ENCODE peak calls at places on chromosomes 11 and 22, in four cellular contexts. W is GM23338, A is stomach, L is RWPE1. O is an unnamed sample.

GRCh38 chr22:49827307-49827852 is 293 bp downstream of the BRD1 start:
- DNase-seq in W (no peak), A (no peak), L (no peak), O (no peak)

GRCh38 chr11:74019860-74020259 is 11.0 kb upstream of the UCP3 start:
- DNase-seq in W (no peak), A (no peak), L (no peak), O (no peak)

GRCh38 chr22:24706050-24706449 is 68.5 kb downstream of the PIWIL3 start:
- DNase-seq in W (peak; percentile 81), A (no peak), L (no peak), O (no peak)

GRCh38 chr11:119680899-119681370 is 48.1 kb downstream of the NECTIN1 start:
- DNase-seq in W (no peak), A (peak; percentile 66), L (no peak), O (no peak)

GRCh38 chr11:127191689-127192088 is 191.1 kb upstream of the KIRREL3 start:
- DNase-seq in W (no peak), A (no peak), L (no peak), O (no peak)

GRCh38 chr22:24006207-24006913 is 1.1 kb upstream of the GSTT4 start:
- DNase-seq in W (no peak), A (no peak), L (no peak), O (no peak)

GRCh38 chr22:37784829-37785495 is 22.8 kb upstream of the GCAT start:
- DNase-seq in W (no peak), A (peak; percentile 75), L (no peak), O (no peak)

GRCh38 chr22:36562261-36562835 is 33.4 kb upstream of the EIF3D start:
- DNase-seq in W (no peak), A (peak; percentile 38), L (peak; percentile 48), O (no peak)

GRCh38 chr22:49297286-49297870 is 530.3 kb downstream of the BRD1 start:
- DNase-seq in W (no peak), A (peak; percentile 10), L (no peak), O (no peak)

GRCh38 chr11:100578966-100579365 is 108.1 kb upstream of the ARHGAP42 start:
- DNase-seq in W (peak; percentile 51), A (no peak), L (no peak), O (no peak)

GRCh38 chr11:19996591-19996990 is 163.7 kb downstream of the DBX1 start:
- DNase-seq in W (no peak), A (no peak), L (no peak), O (no peak)

GRCh38 chr11:124746621-124747243 is 5.3 kb downstream of the VSIG2 start:
- DNase-seq in W (peak; percentile 94), A (peak; percentile 93), L (peak; percentile 94), O (peak; percentile 80)

GRCh38 chr11:68022531-68022930 is 8.0 kb upstream of the NDUFS8 start:
- DNase-seq in W (no peak), A (no peak), L (no peak), O (no peak)

GRCh38 chr11:78045851-78046485 is 17.7 kb upstream of the THRSP start:
- DNase-seq in W (peak; percentile 74), A (peak; percentile 89), L (peak; percentile 78), O (peak; percentile 87)

GRCh38 chr22:37088108-37088605 is 21.4 kb downstream of the TMPRSS6 start:
- DNase-seq in W (no peak), A (no peak), L (no peak), O (no peak)

GRCh38 chr11:47154738-47155570 is 21.7 kb downstream of the ARFGAP2 start:
- DNase-seq in W (no peak), A (no peak), L (no peak), O (no peak)

GRCh38 chr11:63250162-63251050 is 7.0 kb upstream of the SLC22A25 start:
- DNase-seq in W (no peak), A (no peak), L (no peak), O (no peak)

GRCh38 chr22:49608228-49608627 is 219.4 kb downstream of the BRD1 start:
- DNase-seq in W (no peak), A (no peak), L (no peak), O (no peak)

GRCh38 chr11:124294697-124295096 is 19.1 kb downstream of the OR8D1 start:
- DNase-seq in W (no peak), A (no peak), L (no peak), O (no peak)

GRCh38 chr11:125167292-125167953 is 2.9 kb downstream of the PKNOX2 start:
- DNase-seq in W (peak; percentile 76), A (no peak), L (no peak), O (peak; percentile 40)

GRCh38 chr22:48746789-48747425 is 1080.8 kb downstream of the BRD1 start:
- DNase-seq in W (no peak), A (peak; percentile 14), L (no peak), O (no peak)

GRCh38 chr22:20507253-20508066 is at the start of gene MED15:
- DNase-seq in W (peak; percentile 98), A (peak; percentile 91), L (peak; percentile 62), O (peak; percentile 88)

GRCh38 chr11:11757871-11758270 is 83.9 kb upstream of the USP47 start:
- DNase-seq in W (no peak), A (no peak), L (no peak), O (no peak)

GRCh38 chr22:46229701-46230100 is 20.4 kb downstream of the CDPF1 start:
- DNase-seq in W (no peak), A (no peak), L (no peak), O (no peak)

GRCh38 chr22:41688365-41689211 is at the start of gene SNU13:
- DNase-seq in W (peak; percentile 95), A (peak; percentile 94), L (peak; percentile 78), O (peak; percentile 88)

GRCh38 chr22:46219650-46220049 is 30.4 kb downstream of the CDPF1 start:
- DNase-seq in W (no peak), A (no peak), L (no peak), O (no peak)

GRCh38 chr22:24189249-24190158 is 8.2 kb downstream of the SUSD2 start:
- DNase-seq in W (peak; percentile 90), A (peak; percentile 84), L (peak; percentile 76), O (peak; percentile 79)

GRCh38 chr22:39496131-39496838 is 5.8 kb upstream of the MIEF1 start:
- DNase-seq in W (peak; percentile 91), A (peak; percentile 83), L (no peak), O (peak; percentile 84)

GRCh38 chr11:30424851-30425250 is 101.9 kb downstream of the ARL14EP start:
- DNase-seq in W (no peak), A (no peak), L (no peak), O (no peak)

GRCh38 chr11:61922539-61922938 is 5.2 kb upstream of the RAB3IL1 start:
- DNase-seq in W (no peak), A (peak; percentile 36), L (no peak), O (no peak)

GRCh38 chr11:25766332-25767015 is 565.5 kb upstream of the ANO3 start:
- DNase-seq in W (no peak), A (no peak), L (no peak), O (no peak)

GRCh38 chr11:114169321-114169749 is 109.8 kb downstream of the ZBTB16 start:
- DNase-seq in W (no peak), A (no peak), L (no peak), O (no peak)

GRCh38 chr11:2462986-2463765 is 18.4 kb downstream of the KCNQ1 start:
- DNase-seq in W (no peak), A (peak; percentile 96), L (no peak), O (peak; percentile 95)
- H3K27ac ChIP-seq in W (no peak overlapping the region), A (peak overlapping the region; percentile 93), L (no peak overlapping the region), O (peak overlapping the region; percentile 84)

GRCh38 chr11:45024846-45025623 is 74.4 kb upstream of the TP53I11 start:
- DNase-seq in W (no peak), A (no peak), L (no peak), O (no peak)
- H3K27ac ChIP-seq in W (no peak overlapping the region), A (no peak overlapping the region), L (no peak overlapping the region), O (no peak overlapping the region)

GRCh38 chr11:13137778-13138400 is 128.8 kb downstream of the RASSF10 start:
- DNase-seq in W (no peak), A (no peak), L (no peak), O (no peak)

GRCh38 chr11:13143486-13144297 is 133.9 kb upstream of the BMAL1 start:
- DNase-seq in W (no peak), A (peak; percentile 43), L (no peak), O (no peak)

GRCh38 chr11:13140028-13140870 is 131.1 kb downstream of the RASSF10 start:
- DNase-seq in W (no peak), A (peak; percentile 78), L (no peak), O (peak; percentile 78)

GRCh38 chr11:13141731-13142724 is 132.9 kb downstream of the RASSF10 start:
- DNase-seq in W (no peak), A (no peak), L (no peak), O (no peak)

DNA sequence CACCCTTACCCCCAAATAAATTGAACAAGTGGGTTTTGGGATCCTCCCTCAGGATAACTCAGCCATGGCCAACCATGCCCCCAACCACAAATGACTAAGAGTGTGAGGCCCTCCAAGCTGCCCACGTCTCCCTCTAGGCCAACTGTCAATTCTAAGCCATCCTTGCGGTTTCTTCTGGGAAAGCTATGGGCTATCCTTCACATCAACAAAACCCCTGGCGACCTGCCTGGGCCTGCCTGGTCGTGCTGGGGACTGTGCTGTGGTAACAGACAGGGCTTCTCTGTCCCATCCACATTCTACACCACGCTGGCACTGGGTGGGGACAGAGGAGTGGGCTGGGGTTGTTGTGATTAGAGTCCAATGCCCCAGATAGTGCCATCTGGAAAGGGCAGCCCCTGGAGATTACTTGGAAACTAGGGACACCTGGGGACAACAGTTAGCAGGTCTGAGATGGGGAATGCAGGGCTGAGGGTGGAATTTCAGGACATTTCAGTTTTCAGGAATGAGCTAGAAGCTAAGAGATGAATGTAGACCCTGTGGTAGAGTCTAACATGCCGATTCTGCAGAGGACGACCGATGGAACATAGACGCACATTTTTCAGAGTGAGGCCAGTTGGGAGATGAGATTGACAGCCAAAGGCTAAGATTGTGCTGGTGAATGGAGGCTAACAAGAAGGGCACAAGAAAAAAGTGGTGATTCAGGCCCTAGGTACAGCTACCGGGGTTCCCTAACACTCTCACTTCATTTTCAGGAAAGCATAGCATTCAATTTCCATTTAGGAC is 131.9 kb downstream of the RASSF10 start:
- DNase-seq in W (no peak), A (no peak), L (no peak), O (peak; percentile 22)
- H3K27ac ChIP-seq in W (no peak overlapping the region), A (peak overlapping the region; percentile 40), L (peak overlapping the region; percentile 46), O (peak overlapping the region; percentile 13)

DNA sequence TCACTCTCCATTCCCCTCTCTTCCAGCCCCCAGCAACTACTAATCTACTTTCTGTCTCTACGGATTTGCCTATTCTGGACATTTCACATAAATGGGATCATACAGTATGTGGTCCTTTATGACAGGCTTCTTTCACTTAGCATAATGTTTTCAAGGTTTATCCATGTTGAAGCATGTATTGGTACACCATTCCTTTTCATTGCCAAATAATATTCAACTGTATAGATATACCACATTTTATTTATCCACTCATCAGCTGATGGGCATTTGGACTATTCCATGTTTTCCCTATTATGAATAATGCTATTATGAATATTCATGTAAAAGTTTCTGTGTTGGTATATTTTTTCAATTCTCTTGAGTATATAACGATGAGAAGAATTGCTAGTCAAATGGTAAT is 54.5 kb downstream of the MRTFA start:
- DNase-seq in W (no peak), A (no peak), L (no peak), O (no peak)
- H3K27ac ChIP-seq in W (no peak overlapping the region), A (no peak overlapping the region), L (no peak overlapping the region), O (no peak overlapping the region)

GRCh38 chr11:41246399-41246745 is 213.1 kb downstream of the LRRC4C start:
- DNase-seq in W (no peak), A (no peak), L (no peak), O (no peak)
- H3K27ac ChIP-seq in W (no peak overlapping the region), A (no peak overlapping the region), L (no peak overlapping the region), O (no peak overlapping the region)